ENCODE peak calls at places on chromosome 14, in nine cellular contexts. One of them, this sample, is unnamed.

GRCh38 chr14:99420711-99421110 is 59.9 kb downstream of the SETD3 start:
- DNase-seq in endothelial cell: no peak
- DNase-seq in GM13977: no peak
- DNase-seq in right lobe of liver: no peak
- DNase-seq in heart right ventricle: no peak
- DNase-seq in GM12865: peak; percentile 9
- DNase-seq in fibroblast of the aortic adventitia: peak; percentile 46
- DNase-seq in pancreas: no peak
- DNase-seq in epithelial cell of esophagus: peak; percentile 12
- DNase-seq in this sample: no peak

GRCh38 chr14:79510659-79511058 is 700.6 kb downstream of the DIO2 start:
- DNase-seq in endothelial cell: no peak
- DNase-seq in GM13977: no peak
- DNase-seq in right lobe of liver: no peak
- DNase-seq in heart right ventricle: no peak
- DNase-seq in GM12865: no peak
- DNase-seq in fibroblast of the aortic adventitia: peak; percentile 17
- DNase-seq in pancreas: no peak
- DNase-seq in epithelial cell of esophagus: peak; percentile 77
- DNase-seq in this sample: no peak

GRCh38 chr14:39467889-39468524 is 35.8 kb upstream of the FBXO33 start:
- DNase-seq in endothelial cell: peak; percentile 33
- DNase-seq in GM13977: no peak
- DNase-seq in right lobe of liver: no peak
- DNase-seq in heart right ventricle: no peak
- DNase-seq in GM12865: peak; percentile 82
- DNase-seq in fibroblast of the aortic adventitia: peak; percentile 61
- DNase-seq in pancreas: no peak
- DNase-seq in epithelial cell of esophagus: peak; percentile 51
- DNase-seq in this sample: no peak

GRCh38 chr14:71588028-71588427 is 344.2 kb upstream of the RGS6 start:
- DNase-seq in endothelial cell: no peak
- DNase-seq in GM13977: no peak
- DNase-seq in right lobe of liver: no peak
- DNase-seq in heart right ventricle: no peak
- DNase-seq in GM12865: no peak
- DNase-seq in fibroblast of the aortic adventitia: peak; percentile 70
- DNase-seq in pancreas: no peak
- DNase-seq in epithelial cell of esophagus: peak; percentile 43
- DNase-seq in this sample: no peak

GRCh38 chr14:105933238-105933637 is 406.9 kb downstream of the TMEM121 start:
- DNase-seq in endothelial cell: no peak
- DNase-seq in GM13977: no peak
- DNase-seq in right lobe of liver: no peak
- DNase-seq in heart right ventricle: no peak
- DNase-seq in GM12865: peak; percentile 13
- DNase-seq in fibroblast of the aortic adventitia: no peak
- DNase-seq in pancreas: no peak
- DNase-seq in epithelial cell of esophagus: no peak
- DNase-seq in this sample: no peak

GRCh38 chr14:104387000-104387384 is 192.6 kb upstream of the C14orf180 start:
- DNase-seq in endothelial cell: no peak
- DNase-seq in GM13977: peak; percentile 81
- DNase-seq in right lobe of liver: no peak
- DNase-seq in heart right ventricle: no peak
- DNase-seq in GM12865: peak; percentile 33
- DNase-seq in fibroblast of the aortic adventitia: no peak
- DNase-seq in pancreas: no peak
- DNase-seq in epithelial cell of esophagus: no peak
- DNase-seq in this sample: peak; percentile 79

GRCh38 chr14:54194501-54194900 is 202.3 kb upstream of the CDKN3 start:
- DNase-seq in endothelial cell: no peak
- DNase-seq in GM13977: no peak
- DNase-seq in right lobe of liver: no peak
- DNase-seq in heart right ventricle: no peak
- DNase-seq in GM12865: no peak
- DNase-seq in fibroblast of the aortic adventitia: no peak
- DNase-seq in pancreas: no peak
- DNase-seq in epithelial cell of esophagus: no peak
- DNase-seq in this sample: no peak

GRCh38 chr14:67004521-67004920 is 184.7 kb upstream of the GARIN2 start:
- DNase-seq in endothelial cell: no peak
- DNase-seq in GM13977: no peak
- DNase-seq in right lobe of liver: no peak
- DNase-seq in heart right ventricle: no peak
- DNase-seq in GM12865: no peak
- DNase-seq in fibroblast of the aortic adventitia: no peak
- DNase-seq in pancreas: no peak
- DNase-seq in epithelial cell of esophagus: no peak
- DNase-seq in this sample: no peak

GRCh38 chr14:67538501-67538900 is 5.4 kb downstream of the PLEKHH1 start:
- DNase-seq in endothelial cell: no peak
- DNase-seq in GM13977: no peak
- DNase-seq in right lobe of liver: no peak
- DNase-seq in heart right ventricle: no peak
- DNase-seq in GM12865: no peak
- DNase-seq in fibroblast of the aortic adventitia: no peak
- DNase-seq in pancreas: no peak
- DNase-seq in epithelial cell of esophagus: peak; percentile 68
- DNase-seq in this sample: no peak

GRCh38 chr14:100015251-100015655 is 50.0 kb upstream of the EVL start:
- DNase-seq in endothelial cell: no peak
- DNase-seq in GM13977: peak; percentile 47
- DNase-seq in right lobe of liver: no peak
- DNase-seq in heart right ventricle: no peak
- DNase-seq in GM12865: peak; percentile 67
- DNase-seq in fibroblast of the aortic adventitia: no peak
- DNase-seq in pancreas: no peak
- DNase-seq in epithelial cell of esophagus: no peak
- DNase-seq in this sample: peak; percentile 61

DNA sequence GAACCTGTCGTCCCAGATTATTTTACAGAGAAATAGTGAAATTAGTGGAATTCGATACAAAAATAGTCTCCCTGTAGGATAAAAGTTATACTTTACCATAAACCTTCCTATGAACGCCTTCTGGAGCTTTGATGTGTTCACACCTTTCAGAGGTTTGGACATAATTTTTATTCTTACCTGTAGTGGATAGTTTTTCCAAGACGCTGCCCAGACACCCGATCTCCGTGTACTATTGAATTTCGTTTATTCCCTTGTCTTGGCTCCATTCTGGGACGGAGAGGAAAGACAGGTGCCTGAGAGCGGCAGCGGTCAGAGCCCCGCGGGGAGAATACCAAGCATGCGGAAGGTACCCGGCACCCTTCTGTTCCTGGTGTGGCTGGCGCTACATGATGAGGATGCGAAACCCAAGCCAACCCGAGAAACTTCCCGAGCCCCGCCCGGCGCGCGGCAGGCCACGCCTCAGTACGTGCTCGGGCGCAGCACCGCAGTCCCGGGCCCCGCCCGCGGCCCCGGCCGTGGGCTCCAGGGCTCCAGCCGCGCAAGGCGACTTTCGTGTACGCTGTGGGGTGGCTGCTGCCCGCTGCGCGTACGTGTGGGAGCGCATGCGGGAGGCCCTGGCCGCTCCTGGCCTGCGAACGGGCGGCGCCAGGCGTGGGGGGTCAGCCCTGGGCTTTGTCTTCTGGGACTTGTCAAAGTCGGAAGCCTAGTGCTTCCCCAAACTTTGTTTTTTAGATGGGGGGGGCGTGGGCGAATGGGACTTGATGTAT is 11.3 kb upstream of the SNAPC1 start:
- DNase-seq in endothelial cell: peak; percentile 69
- DNase-seq in GM13977: peak; percentile 88
- DNase-seq in right lobe of liver: peak; percentile 88
- DNase-seq in heart right ventricle: peak; percentile 88
- DNase-seq in GM12865: peak; percentile 91
- DNase-seq in fibroblast of the aortic adventitia: peak; percentile 63
- DNase-seq in pancreas: peak; percentile 88
- DNase-seq in epithelial cell of esophagus: peak; percentile 94
- DNase-seq in this sample: peak; percentile 91
- TF ChIP-seq CTCF in endothelial cell: no peak
- TF ChIP-seq CTCF in GM13977: no peak
- TF ChIP-seq CTCF in right lobe of liver: no peak
- TF ChIP-seq CTCF in heart right ventricle: no peak
- TF ChIP-seq CTCF in GM12865: no peak
- TF ChIP-seq CTCF in fibroblast of the aortic adventitia: no peak
- TF ChIP-seq CTCF in pancreas: no peak
- TF ChIP-seq CTCF in epithelial cell of esophagus: no peak
- TF ChIP-seq CTCF in this sample: no peak

DNA sequence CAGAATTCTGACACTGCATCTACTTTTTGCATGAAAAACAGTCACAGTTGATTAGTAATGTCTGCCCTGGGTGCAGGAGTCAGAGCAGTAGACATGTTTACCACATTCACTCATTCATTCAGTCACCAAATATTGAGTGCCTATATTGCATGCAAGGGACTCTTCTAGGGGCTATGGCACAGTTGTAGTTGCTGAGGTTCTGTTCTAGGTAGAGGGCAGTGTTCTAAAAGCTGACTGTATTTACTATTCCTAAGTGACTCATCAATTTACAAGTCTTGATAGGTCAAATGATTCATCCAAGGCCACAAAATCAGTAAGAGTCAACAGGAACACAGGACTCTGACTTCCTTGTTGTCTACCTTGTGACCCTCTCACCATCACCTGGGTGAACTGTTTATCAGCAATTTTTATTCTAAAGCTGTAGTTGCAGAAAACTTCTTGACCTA is 223.0 kb downstream of the KTN1 start:
- DNase-seq in endothelial cell: no peak
- DNase-seq in GM13977: no peak
- DNase-seq in right lobe of liver: no peak
- DNase-seq in heart right ventricle: no peak
- DNase-seq in GM12865: no peak
- DNase-seq in fibroblast of the aortic adventitia: no peak
- DNase-seq in pancreas: no peak
- DNase-seq in epithelial cell of esophagus: peak; percentile 87
- DNase-seq in this sample: no peak
- TF ChIP-seq CTCF in endothelial cell: no peak
- TF ChIP-seq CTCF in GM13977: no peak
- TF ChIP-seq CTCF in right lobe of liver: no peak
- TF ChIP-seq CTCF in heart right ventricle: no peak
- TF ChIP-seq CTCF in GM12865: no peak
- TF ChIP-seq CTCF in fibroblast of the aortic adventitia: no peak
- TF ChIP-seq CTCF in pancreas: no peak
- TF ChIP-seq CTCF in epithelial cell of esophagus: peak; percentile 53
- TF ChIP-seq CTCF in this sample: no peak

DNA sequence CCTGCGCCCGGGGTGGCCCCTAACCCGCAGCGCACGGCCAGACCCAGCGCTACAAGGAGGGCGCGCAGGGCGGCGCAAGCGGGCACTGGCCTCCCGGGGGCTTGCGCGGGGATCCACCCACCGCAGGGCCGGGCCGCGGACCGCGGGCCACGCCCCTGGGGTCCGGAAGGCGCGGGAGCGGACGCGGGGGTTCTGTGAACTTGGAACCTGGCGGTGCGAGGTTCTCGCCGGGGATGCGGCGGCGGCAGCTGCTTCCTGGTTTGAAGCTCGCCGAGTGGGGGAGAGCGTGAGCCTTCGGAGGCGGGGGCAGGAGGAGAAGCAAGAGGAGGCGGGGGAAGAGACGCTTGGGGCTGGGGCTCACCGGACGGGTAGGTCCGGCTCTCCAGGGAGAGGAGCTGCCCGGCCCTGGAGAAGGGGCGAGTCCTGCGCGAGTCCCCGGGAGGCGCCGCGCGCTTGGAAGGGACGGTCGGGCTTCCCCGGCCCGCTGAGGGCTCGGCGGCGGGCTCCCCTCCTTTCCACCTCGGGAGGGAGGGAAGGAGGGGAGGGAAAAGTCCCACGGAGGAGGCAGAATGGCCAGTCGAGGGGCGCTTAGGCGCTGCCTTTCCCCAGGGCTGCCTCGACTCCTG is at the start of gene PRKCH:
- DNase-seq in endothelial cell: peak; percentile 74
- DNase-seq in GM13977: peak; percentile 88
- DNase-seq in right lobe of liver: peak; percentile 80
- DNase-seq in heart right ventricle: peak; percentile 84
- DNase-seq in GM12865: peak; percentile 88
- DNase-seq in fibroblast of the aortic adventitia: peak; percentile 11
- DNase-seq in pancreas: peak; percentile 86
- DNase-seq in epithelial cell of esophagus: peak; percentile 94
- DNase-seq in this sample: peak; percentile 89
- TF ChIP-seq CTCF in endothelial cell: no peak
- TF ChIP-seq CTCF in GM13977: peak; percentile 41
- TF ChIP-seq CTCF in right lobe of liver: no peak
- TF ChIP-seq CTCF in heart right ventricle: peak; percentile 48
- TF ChIP-seq CTCF in GM12865: no peak
- TF ChIP-seq CTCF in fibroblast of the aortic adventitia: no peak
- TF ChIP-seq CTCF in pancreas: no peak
- TF ChIP-seq CTCF in epithelial cell of esophagus: peak; percentile 36
- TF ChIP-seq CTCF in this sample: no peak

GRCh38 chr14:23362200-23362599 is 2.8 kb downstream of the EFS start:
- DNase-seq in endothelial cell: no peak
- DNase-seq in GM13977: no peak
- DNase-seq in right lobe of liver: no peak
- DNase-seq in heart right ventricle: no peak
- DNase-seq in GM12865: no peak
- DNase-seq in fibroblast of the aortic adventitia: peak; percentile 10
- DNase-seq in pancreas: no peak
- DNase-seq in epithelial cell of esophagus: no peak
- DNase-seq in this sample: no peak

GRCh38 chr14:23361320-23361719 is 3.7 kb downstream of the EFS start:
- DNase-seq in endothelial cell: no peak
- DNase-seq in GM13977: peak; percentile 62
- DNase-seq in right lobe of liver: no peak
- DNase-seq in heart right ventricle: no peak
- DNase-seq in GM12865: peak; percentile 16
- DNase-seq in fibroblast of the aortic adventitia: peak; percentile 18
- DNase-seq in pancreas: no peak
- DNase-seq in epithelial cell of esophagus: no peak
- DNase-seq in this sample: no peak

GRCh38 chr14:23360496-23360895 is 4.5 kb downstream of the EFS start:
- DNase-seq in endothelial cell: no peak
- DNase-seq in GM13977: no peak
- DNase-seq in right lobe of liver: no peak
- DNase-seq in heart right ventricle: no peak
- DNase-seq in GM12865: no peak
- DNase-seq in fibroblast of the aortic adventitia: no peak
- DNase-seq in pancreas: no peak
- DNase-seq in epithelial cell of esophagus: no peak
- DNase-seq in this sample: no peak

GRCh38 chr14:23359722-23360447 is 5.1 kb downstream of the EFS start:
- DNase-seq in endothelial cell: no peak
- DNase-seq in GM13977: no peak
- DNase-seq in right lobe of liver: no peak
- DNase-seq in heart right ventricle: no peak
- DNase-seq in GM12865: no peak
- DNase-seq in fibroblast of the aortic adventitia: no peak
- DNase-seq in pancreas: no peak
- DNase-seq in epithelial cell of esophagus: no peak
- DNase-seq in this sample: no peak

GRCh38 chr14:23361763-23362162 is 3.2 kb downstream of the EFS start:
- DNase-seq in endothelial cell: no peak
- DNase-seq in GM13977: no peak
- DNase-seq in right lobe of liver: no peak
- DNase-seq in heart right ventricle: no peak
- DNase-seq in GM12865: no peak
- DNase-seq in fibroblast of the aortic adventitia: no peak
- DNase-seq in pancreas: no peak
- DNase-seq in epithelial cell of esophagus: no peak
- DNase-seq in this sample: no peak
- TF ChIP-seq CTCF in endothelial cell: no peak
- TF ChIP-seq CTCF in GM13977: no peak
- TF ChIP-seq CTCF in right lobe of liver: no peak
- TF ChIP-seq CTCF in heart right ventricle: no peak
- TF ChIP-seq CTCF in GM12865: no peak
- TF ChIP-seq CTCF in fibroblast of the aortic adventitia: no peak
- TF ChIP-seq CTCF in pancreas: no peak
- TF ChIP-seq CTCF in epithelial cell of esophagus: no peak
- TF ChIP-seq CTCF in this sample: no peak

This sample was measured in GM20000.